ENCODE peak calls at places on chromosomes 5 and 9, in five cellular contexts. I, Y, V, Q and D are unnamed samples.

GRCh38 chr5:136080113-136080482 is 51.3 kb downstream of the TGFBI start:
- DNase-seq in V (no peak), Q (no peak), I (no peak), Y (no peak), D (no peak)

GRCh38 chr5:176180339-176180738 is 57.9 kb upstream of the SIMC1 start:
- DNase-seq in V (no peak), Q (no peak), I (no peak), Y (no peak), D (no peak)

GRCh38 chr5:73482383-73483193 is 15.7 kb upstream of the BTF3 start:
- DNase-seq in V (no peak), Y (no peak), I (no peak), Q (no peak), D (no peak)

GRCh38 chr9:107927276-107927675 is 437.7 kb upstream of the KLF4 start:
- DNase-seq in Q (no peak), V (no peak), Y (no peak), I (no peak), D (no peak)

GRCh38 chr5:158373623-158374375 is 514.9 kb upstream of the CLINT1 start:
- DNase-seq in V (no peak), Q (no peak), I (no peak), Y (no peak), D (no peak)

GRCh38 chr5:76548525-76549229 is 74.5 kb downstream of the F2RL2 start:
- DNase-seq in Y (no peak), V (no peak), I (no peak), Q (no peak), D (no peak)

GRCh38 chr5:181260720-181261319 is at the start of gene TRIM52:
- DNase-seq in Q (peak; percentile 92), I (peak; percentile 93), Y (peak; percentile 89), V (peak; percentile 97), D (peak; percentile 83)

GRCh38 chr5:60779431-60779830 is 64.6 kb downstream of the ELOVL7 start:
- DNase-seq in Y (peak; percentile 6), V (peak; percentile 88), I (no peak), Q (no peak), D (no peak)

GRCh38 chr5:343461-344401 is 22.2 kb downstream of the AHRR start:
- DNase-seq in Y (peak; percentile 29), I (no peak), Q (peak; percentile 71), V (peak; percentile 83), D (no peak)

GRCh38 chr5:1554410-1554967 is 30.7 kb upstream of the LPCAT1 start:
- DNase-seq in I (no peak), Y (no peak), V (no peak), Q (no peak), D (no peak)

GRCh38 chr9:89372230-89372816 is 54.0 kb downstream of the SECISBP2 start:
- DNase-seq in I (no peak), Y (no peak), Q (no peak), V (no peak), D (no peak)

GRCh38 chr9:29297592-29297991 is 1724.3 kb upstream of the C9orf72 start:
- DNase-seq in Q (no peak), Y (no peak), I (no peak), V (no peak), D (no peak)

GRCh38 chr5:173907686-173908371 is 19.7 kb downstream of the CPEB4 start:
- DNase-seq in Y (no peak), I (no peak), Q (no peak), V (no peak), D (no peak)

GRCh38 chr9:130732131-130732530 is 38.6 kb downstream of the EXOSC2 start:
- DNase-seq in Q (no peak), V (peak; percentile 59), I (no peak), Y (no peak), D (no peak)

GRCh38 chr5:16156152-16156551 is 23.4 kb downstream of the MARCHF11 start:
- DNase-seq in V (no peak), Y (no peak), Q (no peak), I (no peak), D (no peak)

DNA sequence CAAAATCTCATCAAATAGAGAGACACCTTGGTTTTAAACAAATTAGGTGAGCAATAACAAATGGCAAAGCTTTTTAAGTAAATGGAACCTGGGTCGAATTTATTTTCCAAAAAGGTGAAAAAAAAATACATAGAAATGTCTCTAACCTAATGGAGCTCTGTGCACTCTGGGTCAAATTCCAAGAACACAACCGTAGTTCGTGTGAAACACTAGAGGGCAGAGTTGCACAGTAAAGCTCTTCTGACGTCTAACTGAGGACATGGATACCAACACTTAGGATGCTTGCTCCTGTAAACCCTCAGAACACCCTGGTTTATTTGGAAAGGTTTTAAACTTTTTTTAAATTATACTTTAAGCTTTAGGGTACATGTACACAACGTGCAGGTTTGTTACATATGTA is 18.9 kb downstream of the MARCHF11 start:
- DNase-seq in V (peak; percentile 61), I (no peak), Q (no peak), Y (peak; percentile 12), D (peak; percentile 20)
- TF ChIP-seq CTCF in V (peak; percentile 92), I (no peak), Q (peak; percentile 6), Y (peak; percentile 63), D (peak; percentile 82)

DNA sequence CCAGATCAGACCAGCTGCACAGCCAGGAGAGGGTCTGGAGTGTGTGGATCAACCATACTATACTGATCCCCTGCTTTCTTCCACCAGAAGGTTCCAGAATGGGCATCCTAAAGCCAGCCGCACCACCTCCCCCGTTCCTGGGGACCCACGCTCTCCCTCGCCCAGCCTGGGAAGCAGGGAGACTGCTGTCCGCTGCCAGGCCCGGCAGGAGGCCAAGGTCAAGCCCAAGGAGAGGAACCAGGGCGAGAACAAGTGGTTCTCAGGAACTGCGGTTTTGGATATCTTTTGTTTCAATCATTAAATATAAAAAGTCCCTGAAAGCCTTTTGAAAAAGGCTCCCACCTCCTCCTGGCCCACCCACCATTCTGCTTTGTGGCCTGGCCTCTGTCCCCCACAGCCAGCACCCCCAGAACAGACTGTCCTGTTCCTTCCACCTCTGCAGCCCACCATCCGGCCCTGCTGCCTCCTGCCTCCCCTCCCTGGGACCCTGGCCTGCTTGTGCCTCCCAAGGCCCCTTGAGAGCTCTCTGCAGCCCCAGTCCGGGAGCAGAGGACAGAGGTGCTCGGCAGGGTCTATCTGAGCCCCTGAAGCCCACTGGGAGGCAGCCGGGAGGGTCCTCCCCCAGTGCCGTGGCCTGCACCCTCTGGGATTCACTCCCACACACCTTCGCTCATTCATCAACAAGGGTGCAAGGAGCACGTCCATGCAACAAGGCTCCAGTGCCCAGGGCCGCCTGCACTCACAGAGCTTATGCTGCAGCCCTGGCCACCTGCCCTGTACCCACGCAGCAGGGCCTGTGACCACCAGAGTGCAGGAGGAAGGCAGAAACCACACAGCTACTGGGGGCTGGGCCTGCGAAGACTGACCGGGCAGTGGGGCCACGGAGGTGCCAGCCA is 579 bp upstream of the LCN6 start:
- DNase-seq in V (no peak), Q (peak; percentile 65), I (no peak), Y (no peak), D (no peak)
- H3K4me1 ChIP-seq in V (no peaks in the 10 kb centered on the region), Q (no peaks in the 10 kb centered on the region), I (no peaks in the 10 kb centered on the region), Y (no peaks in the 10 kb centered on the region), D (no peaks in the 10 kb centered on the region)

GRCh38 chr5:35248843-35249780 is 18.8 kb upstream of the PRLR start:
- DNase-seq in I (no peak), Q (no peak), V (no peak), Y (no peak), D (peak; percentile 3)
- H3K27ac ChIP-seq in I (no peak overlapping the region), Q (no peak overlapping the region), V (peak overlapping the region; percentile 59), Y (no peak overlapping the region), D (no peak overlapping the region)

GRCh38 chr9:14441976-14442651 is 128.2 kb upstream of the NFIB start:
- DNase-seq in Y (peak; percentile 72), V (peak; percentile 86), Q (no peak), I (no peak), D (no peak)
- TF ChIP-seq CTCF in Y (peak; percentile 77), V (peak; percentile 83), Q (no peak), I (no peak), D (peak; percentile 49)

DNA sequence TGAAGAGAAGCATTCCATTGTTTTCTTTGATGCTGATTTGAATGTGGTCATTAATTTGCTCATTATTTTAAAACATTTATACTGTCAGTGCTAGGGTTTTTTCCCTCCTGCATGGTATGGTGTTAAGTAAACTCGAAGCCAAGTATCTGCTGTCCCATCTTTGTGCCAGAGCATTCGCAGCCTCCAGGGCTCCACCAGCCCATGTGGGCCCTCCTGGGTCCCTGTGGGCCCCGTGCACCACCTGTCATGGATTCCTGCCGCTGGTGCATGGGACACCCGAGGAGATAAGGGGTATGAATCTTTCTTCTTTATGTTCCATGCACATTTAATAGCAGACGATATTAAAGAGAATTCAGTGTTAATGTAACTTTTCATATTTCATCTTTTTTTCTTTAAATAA is 95.1 kb downstream of the TRIO start:
- DNase-seq in Y (no peak), Q (no peak), V (no peak), I (no peak), D (no peak)
- H3K4me1 ChIP-seq in Y (peaks cover 8% of the 10 kb centered on the region), Q (peaks cover 8% of the 10 kb centered on the region), V (peaks cover 4% of the 10 kb centered on the region), I (peaks cover 67% of the 10 kb centered on the region), D (peaks cover 45% of the 10 kb centered on the region)

DNA sequence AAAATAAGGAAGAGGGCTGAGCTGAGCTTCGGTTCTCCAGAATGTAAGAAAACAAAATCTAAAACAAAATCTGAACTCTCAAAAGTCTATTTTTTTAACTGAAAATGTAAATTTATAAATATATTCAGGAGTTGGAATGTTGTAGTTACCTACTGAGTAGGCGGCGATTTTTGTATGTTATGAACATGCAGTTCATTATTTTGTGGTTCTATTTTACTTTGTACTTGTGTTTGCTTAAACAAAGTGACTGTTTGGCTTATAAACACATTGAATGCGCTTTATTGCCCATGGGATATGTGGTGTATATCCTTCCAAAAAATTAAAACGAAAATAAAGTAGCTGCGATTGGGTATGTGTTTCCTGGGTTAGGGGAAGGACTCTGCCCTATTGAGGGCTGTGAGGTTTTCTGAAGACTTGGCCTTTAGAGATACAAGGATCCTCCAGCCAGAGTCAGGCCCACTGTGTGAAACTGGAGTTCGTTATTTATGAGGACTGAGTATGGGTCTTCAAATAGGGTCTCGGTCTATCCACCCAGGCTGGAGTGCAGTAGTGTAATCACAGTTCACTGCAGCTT is 3.8 kb downstream of the EGR1 start:
- DNase-seq in V (no peak), Y (peak; percentile 78), Q (no peak), I (no peak), D (no peak)
- H3K27ac ChIP-seq in V (no peak overlapping the region), Y (no peak overlapping the region), Q (no peak overlapping the region), I (no peak overlapping the region), D (no peak overlapping the region)

GRCh38 chr5:20974423-20974822 is 986.4 kb upstream of the CDH18 start:
- DNase-seq in Y (no peak), I (no peak), Q (no peak), V (no peak), D (no peak)

GRCh38 chr5:20972419-20972925 is 984.5 kb upstream of the CDH18 start:
- DNase-seq in Q (peak; percentile 50), Y (no peak), V (peak; percentile 80), I (peak; percentile 70), D (peak; percentile 42)
- TF ChIP-seq CTCF in Q (no peak), Y (no peak), V (peak; percentile 72), I (no peak), D (peak; percentile 49)